ENCODE peak calls at places on chromosomes 11 and 22, in six cellular contexts. O, T, P, W, I and L are unnamed samples.
A peak's percentile ranks its signal among the peaks of the same experiment; 100 is the strongest.

GRCh38 chr11:6248248-6248647 is 9.4 kb downstream of the CNGA4 start:
- DNase-seq in O (peak; percentile 25), T (no peak), P (no peak), W (no peak), I (no peak), L (no peak)

GRCh38 chr11:69119170-69119569 is 36.6 kb upstream of the SMIM38 start:
- DNase-seq in O (no peak), T (no peak), P (no peak), W (no peak), I (no peak), L (no peak)

GRCh38 chr11:115463606-115464005 is 40.6 kb downstream of the CADM1 start:
- DNase-seq in O (no peak), T (no peak), P (no peak), W (no peak), I (no peak), L (no peak)

GRCh38 chr11:21897203-21897602 is 295.7 kb upstream of the ANO5 start:
- DNase-seq in O (no peak), T (no peak), P (no peak), W (no peak), I (no peak), L (no peak)

GRCh38 chr11:66012371-66012945 is 650 bp downstream of the CST6 start:
- DNase-seq in O (no peak), T (no peak), P (no peak), W (no peak), I (no peak), L (no peak)

GRCh38 chr11:4581443-4581842 is at the start of gene OR52I2:
- DNase-seq in O (no peak), T (no peak), P (no peak), W (no peak), I (no peak), L (no peak)

GRCh38 chr22:41862160-41862529 is 29.2 kb downstream of the SREBF2 start:
- DNase-seq in O (peak; percentile 23), T (no peak), P (no peak), W (peak; percentile 39), I (peak; percentile 83), L (no peak)

GRCh38 chr11:14418801-14419417 is 59.9 kb upstream of the RRAS2 start:
- DNase-seq in O (peak; percentile 25), T (peak; percentile 47), P (peak; percentile 58), W (peak; percentile 38), I (no peak), L (peak; percentile 67)

GRCh38 chr11:83061883-83062282 is 9.8 kb downstream of the RAB30 start:
- DNase-seq in O (no peak), T (no peak), P (no peak), W (no peak), I (peak; percentile 92), L (no peak)

GRCh38 chr11:133082851-133083488 is 449.3 kb downstream of the OPCML start:
- DNase-seq in O (peak; percentile 17), T (peak; percentile 81), P (peak; percentile 88), W (peak; percentile 12), I (no peak), L (peak; percentile 27)

GRCh38 chr22:39317084-39317755 is 2.2 kb downstream of the RPL3 start:
- DNase-seq in O (no peak), T (no peak), P (no peak), W (no peak), I (no peak), L (no peak)

GRCh38 chr11:114348200-114349191 is 51.8 kb downstream of the C11orf71 start:
- DNase-seq in O (peak; percentile 80), T (peak; percentile 23), P (peak; percentile 20), W (peak; percentile 39), I (no peak), L (no peak)

GRCh38 chr11:6635082-6635932 is 16.1 kb upstream of the TPP1 start:
- DNase-seq in O (peak; percentile 87), T (no peak), P (no peak), W (peak; percentile 40), I (no peak), L (no peak)

GRCh38 chr11:117639601-117640000 is 157.4 kb downstream of the DSCAML1 start:
- DNase-seq in O (no peak), T (no peak), P (no peak), W (no peak), I (no peak), L (no peak)

GRCh38 chr11:8922691-8923090 is 10.1 kb downstream of the C11orf16 start:
- DNase-seq in O (no peak), T (peak; percentile 6), P (no peak), W (no peak), I (no peak), L (no peak)

GRCh38 chr11:32420937-32421532 is 14.3 kb downstream of the WT1 start:
- DNase-seq in O (no peak), T (peak; percentile 31), P (no peak), W (no peak), I (peak; percentile 55), L (no peak)

GRCh38 chr11:123159146-123159857 is 35.7 kb downstream of the CLMP start:
- DNase-seq in O (peak; percentile 47), T (no peak), P (no peak), W (no peak), I (no peak), L (peak; percentile 55)

GRCh38 chr11:45832835-45833446 is 14.3 kb upstream of the CRY2 start:
- DNase-seq in O (no peak), T (no peak), P (no peak), W (no peak), I (no peak), L (no peak)

GRCh38 chr22:50733521-50734342 is 4.3 kb upstream of the ACR start:
- DNase-seq in O (peak; percentile 59), T (no peak), P (no peak), W (no peak), I (no peak), L (no peak)

GRCh38 chr11:35236667-35237003 is 97.7 kb downstream of the CD44 start:
- DNase-seq in O (peak; percentile 60), T (no peak), P (no peak), W (no peak), I (no peak), L (no peak)

GRCh38 chr22:31616315-31616980 is 45.6 kb downstream of the PISD start:
- DNase-seq in O (no peak), T (no peak), P (no peak), W (peak; percentile 31), I (no peak), L (no peak)

GRCh38 chr11:134856371-134856971 is 444.4 kb upstream of the B3GAT1 start:
- DNase-seq in O (no peak), T (no peak), P (no peak), W (no peak), I (no peak), L (no peak)

GRCh38 chr11:64767344-64768299 is 7.8 kb upstream of the PYGM start:
- DNase-seq in O (peak; percentile 60), T (peak; percentile 47), P (peak; percentile 63), W (peak; percentile 67), I (no peak), L (peak; percentile 82)

GRCh38 chr11:125935056-125935455 is 10.8 kb upstream of the VSIG10L2 start:
- DNase-seq in O (no peak), T (no peak), P (no peak), W (no peak), I (no peak), L (no peak)

GRCh38 chr11:19378814-19379213 is 138.1 kb upstream of the E2F8 start:
- DNase-seq in O (no peak), T (no peak), P (no peak), W (no peak), I (no peak), L (no peak)

DNA sequence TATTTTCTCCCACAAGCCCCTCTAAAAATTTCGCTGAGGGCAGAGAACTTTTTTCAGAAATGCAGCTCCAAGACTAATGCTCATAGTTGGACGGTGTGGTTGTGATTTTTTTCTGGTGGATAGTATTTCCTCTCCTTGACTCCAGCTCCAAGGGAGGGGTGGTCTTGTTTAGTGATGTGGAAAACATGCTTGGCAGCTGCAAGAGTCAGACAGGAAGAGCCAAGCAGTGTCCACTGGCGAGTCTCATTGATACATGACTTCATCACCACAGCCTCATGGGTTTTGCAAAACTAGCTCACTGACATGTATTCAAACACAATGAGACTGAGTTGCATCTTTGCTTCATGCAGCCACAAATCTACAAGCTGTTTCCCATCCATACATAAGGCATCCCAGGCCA is 7.3 kb upstream of the KCNJ1 start:
- DNase-seq in O (peak; percentile 22), T (no peak), P (no peak), W (no peak), I (no peak), L (no peak)
- TF ChIP-seq BHLHE40 in O (no peak), T (no peak), P (no peak), W (no peak), I (no peak), L (no peak)

GRCh38 chr22:47297261-47298016 is 535.0 kb downstream of the TBC1D22A start:
- DNase-seq in O (no peak), T (no peak), P (no peak), W (no peak), I (no peak), L (no peak)
- TF ChIP-seq BHLHE40 in O (no peak), T (no peak), P (no peak), W (no peak), I (no peak), L (no peak)

GRCh38 chr11:75896843-75897419 is 81.9 kb downstream of the UVRAG start:
- DNase-seq in O (peak; percentile 55), T (peak; percentile 22), P (peak; percentile 28), W (peak; percentile 35), I (no peak), L (peak; percentile 25)
- TF ChIP-seq BHLHE40 in O (no peak), T (no peak), P (no peak), W (no peak), I (no peak), L (no peak)

DNA sequence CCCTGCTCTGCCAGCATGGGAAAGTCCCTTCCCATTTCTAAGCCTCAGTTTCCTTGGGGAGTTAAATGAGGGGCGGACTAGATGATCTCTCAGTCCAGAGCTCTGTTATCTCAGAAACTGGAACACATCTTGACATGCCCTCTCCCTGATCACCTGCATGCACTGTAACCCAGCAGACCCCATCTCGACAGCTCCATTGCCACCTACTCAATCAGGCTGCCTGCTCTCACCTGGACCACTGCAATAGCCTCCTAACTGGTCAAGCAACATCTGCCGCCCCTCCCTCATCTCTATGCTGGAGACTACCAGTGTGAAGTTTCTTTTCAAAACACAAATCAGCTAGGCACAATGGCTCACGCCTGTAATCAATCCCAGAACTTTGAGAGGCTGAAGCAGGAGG is 22.1 kb downstream of the LRRC55 start:
- DNase-seq in O (no peak), T (no peak), P (no peak), W (no peak), I (no peak), L (no peak)
- TF ChIP-seq BHLHE40 in O (no peak), T (no peak), P (no peak), W (no peak), I (no peak), L (no peak)